ENCODE peak calls at places on chromosomes 7 and 10, in five cellular contexts. O, X, S, G and N are unnamed samples.

GRCh38 chr10:114181971-114182370 is 2.8 kb downstream of the TDRD1 start:
- DNase-seq in G (no peak), S (no peak), O (peak; percentile 70), X (no peak), N (no peak)

GRCh38 chr7:16564909-16565426 is 38.3 kb downstream of the LRRC72 start:
- DNase-seq in O (no peak), S (peak; percentile 70), G (no peak), X (peak; percentile 34), N (peak; percentile 36)

GRCh38 chr7:74365320-74366022 is 76.3 kb downstream of the CLIP2 start:
- DNase-seq in O (peak; percentile 66), X (peak; percentile 34), G (no peak), S (peak; percentile 91), N (peak; percentile 88)

GRCh38 chr7:81482600-81483186 is 287.2 kb downstream of the HGF start:
- DNase-seq in O (no peak), G (no peak), X (peak; percentile 38), S (peak; percentile 67), N (no peak)

GRCh38 chr7:42831051-42831952 is 80.6 kb downstream of the C7orf25 start:
- DNase-seq in O (peak; percentile 27), X (no peak), G (no peak), S (peak; percentile 19), N (no peak)

GRCh38 chr7:79064187-79064823 is 389.2 kb downstream of the MAGI2 start:
- DNase-seq in O (no peak), S (no peak), X (no peak), G (no peak), N (no peak)

GRCh38 chr10:132960071-132960472 is 17.7 kb upstream of the CFAP46 start:
- DNase-seq in O (no peak), S (no peak), G (no peak), X (no peak), N (no peak)

GRCh38 chr10:43688348-43688892 is 39.7 kb upstream of the ZNF32 start:
- DNase-seq in G (no peak), X (no peak), S (no peak), O (no peak), N (no peak)

GRCh38 chr10:8050561-8051108 is 3.9 kb upstream of the GATA3 start:
- DNase-seq in S (no peak), O (peak; percentile 44), G (peak; percentile 29), X (no peak), N (peak; percentile 40)

GRCh38 chr7:42272793-42273665 is 36.0 kb upstream of the GLI3 start:
- DNase-seq in X (peak; percentile 69), G (no peak), S (peak; percentile 30), O (no peak), N (no peak)

GRCh38 chr7:118104812-118105441 is 79.0 kb upstream of the LSM8 start:
- DNase-seq in S (peak; percentile 50), O (no peak), X (no peak), G (no peak), N (peak; percentile 9)

GRCh38 chr7:156473476-156474240 is 166.9 kb upstream of the RNF32 start:
- DNase-seq in O (peak; percentile 43), S (peak; percentile 55), X (no peak), G (peak; percentile 11), N (peak; percentile 36)

GRCh38 chr10:28796606-28797512 is 119.5 kb downstream of the BAMBI start:
- DNase-seq in X (no peak), S (no peak), G (no peak), O (peak; percentile 80), N (no peak)